ENCODE peak calls at places on chromosomes 5 and 9, in nine cellular contexts. H is GM10248; O is A549; P is activated CD4-positive, alpha-beta T cell treated with anti-CD3 and anti-CD28 coated beads, Interleukin-2, amount 50 U/mL, for 24 hours; L is H54; B is GM13977; K is anterior cingulate cortex; M is HT1080; X is choroid plexus epithelial cell. U is an unnamed sample.
A peak's percentile ranks its signal among the peaks of the same experiment; 100 is the strongest.

GRCh38 chr5:82244854-82245635 is 33.1 kb downstream of the RPS23 start:
- DNase-seq in H (no peak), O (no peak), P (no peak), L (no peak), B (no peak), K (no peak), M (no peak), X (peak; percentile 31), U (no peak)

GRCh38 chr9:127578952-127579853 is 32.9 kb upstream of the STXBP1 start:
- DNase-seq in H (peak; percentile 61), O (peak; percentile 93), P (peak; percentile 63), L (peak; percentile 98), B (no peak), K (peak; percentile 51), M (peak; percentile 100), X (peak; percentile 90), U (peak; percentile 92)

GRCh38 chr5:146877783-146878470 is 630 bp downstream of the PPP2R2B start:
- DNase-seq in H (peak; percentile 16), O (no peak), P (no peak), L (peak; percentile 42), B (peak; percentile 31), K (peak; percentile 51), M (no peak), X (no peak), U (no peak)

GRCh38 chr5:74131256-74131655 is 505.3 kb downstream of the ARHGEF28 start:
- DNase-seq in H (no peak), O (no peak), P (no peak), L (no peak), B (no peak), K (no peak), M (no peak), X (no peak), U (no peak)

GRCh38 chr9:93596399-93596798 is 20.0 kb downstream of the PHF2 start:
- DNase-seq in H (no peak), O (no peak), P (no peak), L (no peak), B (no peak), K (no peak), M (no peak), X (no peak), U (no peak)

GRCh38 chr5:139961435-139962157 is 81.5 kb downstream of the NRG2 start:
- DNase-seq in H (no peak), O (no peak), P (no peak), L (peak; percentile 85), B (peak; percentile 48), K (no peak), M (peak; percentile 71), X (peak; percentile 45), U (no peak)

GRCh38 chr5:69367697-69368279 is 1.5 kb downstream of the AK6 start:
- DNase-seq in H (no peak), O (no peak), P (no peak), L (no peak), B (no peak), K (no peak), M (no peak), X (no peak), U (no peak)

GRCh38 chr5:166716856-166717492 is 1574.5 kb upstream of the WWC1 start:
- DNase-seq in H (no peak), O (no peak), P (no peak), L (no peak), B (no peak), K (no peak), M (no peak), X (no peak), U (no peak)

GRCh38 chr5:138035605-138036537 is 3.0 kb upstream of the FAM13B start:
- DNase-seq in H (peak; percentile 56), O (peak; percentile 93), P (peak; percentile 61), L (peak; percentile 48), B (peak; percentile 64), K (peak; percentile 8), M (peak; percentile 87), X (peak; percentile 93), U (peak; percentile 95)

GRCh38 chr9:68416891-68417570 is 60.6 kb downstream of the PGM5 start:
- DNase-seq in H (peak; percentile 20), O (peak; percentile 14), P (no peak), L (no peak), B (peak; percentile 7), K (no peak), M (no peak), X (peak; percentile 2), U (peak; percentile 18)

GRCh38 chr5:137004279-137004678 is 494.8 kb downstream of the SPOCK1 start:
- DNase-seq in H (no peak), O (no peak), P (no peak), L (no peak), B (no peak), K (no peak), M (no peak), X (no peak), U (no peak)

GRCh38 chr5:169956756-169957155 is 23.5 kb downstream of the INSYN2B start:
- DNase-seq in H (no peak), O (no peak), P (no peak), L (peak; percentile 22), B (no peak), K (no peak), M (peak; percentile 82), X (no peak), U (no peak)

GRCh38 chr9:133605446-133605845 is 3.7 kb downstream of the FAM163B start:
- DNase-seq in H (no peak), O (no peak), P (no peak), L (no peak), B (no peak), K (no peak), M (no peak), X (no peak), U (no peak)

GRCh38 chr9:127612993-127613954 is 1.2 kb downstream of the STXBP1 start:
- DNase-seq in H (no peak), O (peak; percentile 56), P (peak; percentile 9), L (peak; percentile 93), B (no peak), K (peak; percentile 46), M (peak; percentile 71), X (peak; percentile 49), U (no peak)

GRCh38 chr9:101639301-101639700 is 44.5 kb upstream of the PPP3R2 start:
- DNase-seq in H (no peak), O (no peak), P (no peak), L (no peak), B (no peak), K (no peak), M (no peak), X (peak; percentile 11), U (no peak)

GRCh38 chr9:27162045-27162444 is 53.0 kb downstream of the TEK start:
- DNase-seq in H (no peak), O (no peak), P (no peak), L (no peak), B (no peak), K (no peak), M (peak; percentile 32), X (peak; percentile 55), U (no peak)

GRCh38 chr5:93819666-93820065 is 78.3 kb upstream of the POU5F2 start:
- DNase-seq in H (no peak), O (no peak), P (no peak), L (no peak), B (no peak), K (no peak), M (no peak), X (no peak), U (no peak)

GRCh38 chr5:150642567-150642927 is 2.1 kb downstream of the SYNPO start:
- DNase-seq in H (no peak), O (peak; percentile 87), P (no peak), L (peak; percentile 79), B (no peak), K (no peak), M (peak; percentile 89), X (peak; percentile 89), U (peak; percentile 74)

GRCh38 chr9:32940740-32941139 is 60.7 kb downstream of the APTX start:
- DNase-seq in H (no peak), O (no peak), P (no peak), L (no peak), B (no peak), K (no peak), M (no peak), X (no peak), U (no peak)

GRCh38 chr9:75488082-75488713 is 399.9 kb downstream of the OSTF1 start:
- DNase-seq in H (no peak), O (no peak), P (no peak), L (no peak), B (no peak), K (no peak), M (no peak), X (no peak), U (no peak)